ENCODE peak calls at places on chromosome 21, in eight cellular contexts. H, J, M, K, O, U, G and C are unnamed samples.
A peak's percentile ranks its signal among the peaks of the same experiment; 100 is the strongest.

GRCh38 chr21:45574691-45575090 is 32.5 kb upstream of the SLC19A1 start:
- DNase-seq in H (no peak), J (no peak), M (peak; percentile 83), K (no peak), O (no peak), U (peak; percentile 84), G (no peak), C (peak; percentile 37)

GRCh38 chr21:38440746-38441145 is 57.5 kb downstream of the ERG start:
- DNase-seq in H (no peak), J (peak; percentile 2), M (no peak), K (no peak), O (no peak), U (no peak), G (no peak), C (no peak)

GRCh38 chr21:42566524-42567180 is 53.0 kb downstream of the SLC37A1 start:
- DNase-seq in H (no peak), J (no peak), M (peak; percentile 82), K (no peak), O (no peak), U (peak; percentile 74), G (no peak), C (peak; percentile 12)

GRCh38 chr21:42766756-42767560 is 112.4 kb downstream of the WDR4 start:
- DNase-seq in H (no peak), J (no peak), M (no peak), K (no peak), O (no peak), U (no peak), G (no peak), C (peak; percentile 46)

GRCh38 chr21:41610042-41610839 is 102.3 kb upstream of the TMPRSS2 start:
- DNase-seq in H (peak; percentile 10), J (peak; percentile 82), M (no peak), K (no peak), O (no peak), U (peak; percentile 83), G (no peak), C (peak; percentile 71)

GRCh38 chr21:31557421-31557955 is 102.0 kb upstream of the SOD1 start:
- DNase-seq in H (peak; percentile 27), J (no peak), M (no peak), K (peak; percentile 11), O (no peak), U (no peak), G (no peak), C (no peak)

GRCh38 chr21:46424062-46424591 is 34.6 kb upstream of the DIP2A start:
- DNase-seq in H (no peak), J (no peak), M (no peak), K (no peak), O (no peak), U (no peak), G (no peak), C (no peak)

GRCh38 chr21:34580181-34580700 is 34.7 kb downstream of the RCAN1 start:
- DNase-seq in H (no peak), J (no peak), M (no peak), K (no peak), O (peak; percentile 27), U (no peak), G (no peak), C (no peak)

GRCh38 chr21:21907271-21907670 is 909.1 kb downstream of the NCAM2 start:
- DNase-seq in H (no peak), J (peak; percentile 51), M (no peak), K (no peak), O (no peak), U (no peak), G (no peak), C (no peak)

GRCh38 chr21:32350211-32350980 is 42.4 kb downstream of the URB1 start:
- DNase-seq in H (no peak), J (no peak), M (no peak), K (no peak), O (no peak), U (peak; percentile 82), G (no peak), C (no peak)

GRCh38 chr21:28268685-28269084 is 724.0 kb downstream of the LTN1 start:
- DNase-seq in H (no peak), J (no peak), M (no peak), K (no peak), O (no peak), U (no peak), G (no peak), C (no peak)

GRCh38 chr21:16084776-16085364 is 355.1 kb downstream of the USP25 start:
- DNase-seq in H (no peak), J (peak; percentile 79), M (no peak), K (no peak), O (no peak), U (peak; percentile 89), G (no peak), C (no peak)

GRCh38 chr21:43866233-43866632 is 1.2 kb downstream of the AGPAT3 start:
- DNase-seq in H (peak; percentile 63), J (no peak), M (no peak), K (peak; percentile 24), O (no peak), U (no peak), G (peak; percentile 55), C (no peak)

GRCh38 chr21:36735724-36736310 is 36.9 kb downstream of the SIM2 start:
- DNase-seq in H (no peak), J (no peak), M (peak; percentile 73), K (no peak), O (no peak), U (peak; percentile 75), G (no peak), C (peak; percentile 37)

GRCh38 chr21:34844033-34844923 is 175.5 kb downstream of the CLIC6 start:
- DNase-seq in H (no peak), J (no peak), M (no peak), K (no peak), O (no peak), U (peak; percentile 95), G (no peak), C (peak; percentile 66)

GRCh38 chr21:35529141-35529863 is 480.2 kb upstream of the RUNX1 start:
- DNase-seq in H (no peak), J (no peak), M (no peak), K (no peak), O (no peak), U (no peak), G (no peak), C (no peak)

GRCh38 chr21:44353200-44353970 is at the start of gene TRPM2:
- DNase-seq in H (peak; percentile 22), J (no peak), M (no peak), K (peak; percentile 40), O (peak; percentile 56), U (no peak), G (no peak), C (peak; percentile 80)

GRCh38 chr21:15592271-15592860 is 137.4 kb upstream of the USP25 start:
- DNase-seq in H (no peak), J (peak; percentile 46), M (no peak), K (no peak), O (no peak), U (no peak), G (peak; percentile 21), C (no peak)

GRCh38 chr21:42746593-42747266 is 93.3 kb downstream of the PDE9A start:
- DNase-seq in H (peak; percentile 29), J (no peak), M (no peak), K (peak; percentile 58), O (no peak), U (no peak), G (no peak), C (peak; percentile 60)

GRCh38 chr21:45532826-45533730 is 9.2 kb downstream of the SLC19A1 start:
- DNase-seq in H (no peak), J (no peak), M (peak; percentile 85), K (no peak), O (no peak), U (peak; percentile 79), G (no peak), C (peak; percentile 33)

GRCh38 chr21:46048926-46049889 is 48.7 kb upstream of the COL6A2 start:
- DNase-seq in H (no peak), J (no peak), M (no peak), K (no peak), O (no peak), U (peak; percentile 97), G (no peak), C (peak; percentile 32)

GRCh38 chr21:20023199-20023598 is 975.0 kb upstream of the NCAM2 start:
- DNase-seq in H (no peak), J (no peak), M (no peak), K (no peak), O (no peak), U (no peak), G (no peak), C (no peak)

GRCh38 chr21:42609806-42610205 is 43.6 kb upstream of the PDE9A start:
- DNase-seq in H (peak; percentile 55), J (peak; percentile 38), M (peak; percentile 73), K (no peak), O (no peak), U (peak; percentile 49), G (no peak), C (no peak)

GRCh38 chr21:40118527-40118926 is 251.3 kb downstream of the PCP4 start:
- DNase-seq in H (no peak), J (no peak), M (no peak), K (no peak), O (no peak), U (no peak), G (no peak), C (no peak)

GRCh38 chr21:25385912-25386474 is 221.3 kb downstream of the MRPL39 start:
- DNase-seq in H (no peak), J (peak; percentile 62), M (no peak), K (no peak), O (no peak), U (no peak), G (peak; percentile 8), C (no peak)

GRCh38 chr21:28018741-28019669 is 973.7 kb downstream of the LTN1 start:
- DNase-seq in H (no peak), J (peak; percentile 63), M (no peak), K (no peak), O (peak; percentile 22), U (no peak), G (no peak), C (no peak)

GRCh38 chr21:26072891-26073615 is 97.5 kb downstream of the APP start:
- DNase-seq in H (no peak), J (no peak), M (no peak), K (no peak), O (no peak), U (no peak), G (no peak), C (no peak)

GRCh38 chr21:41769933-41770332 is 3.1 kb upstream of the RIPK4 start:
- DNase-seq in H (no peak), J (no peak), M (no peak), K (no peak), O (no peak), U (peak; percentile 74), G (no peak), C (no peak)

GRCh38 chr21:35624896-35625295 is 435.4 kb downstream of the SETD4 start:
- DNase-seq in H (no peak), J (no peak), M (no peak), K (no peak), O (no peak), U (no peak), G (no peak), C (no peak)

GRCh38 chr21:17610862-17611261 is 1.8 kb downstream of the BTG3 start:
- DNase-seq in H (no peak), J (no peak), M (no peak), K (no peak), O (no peak), U (no peak), G (peak; percentile 21), C (no peak)

GRCh38 chr21:16460936-16461335 is 731.2 kb downstream of the USP25 start:
- DNase-seq in H (no peak), J (peak; percentile 15), M (no peak), K (no peak), O (no peak), U (no peak), G (no peak), C (no peak)

GRCh38 chr21:44572959-44573583 is 458 bp upstream of the KRTAP10-4 start:
- DNase-seq in H (no peak), J (no peak), M (no peak), K (no peak), O (no peak), U (peak; percentile 52), G (no peak), C (no peak)

GRCh38 chr21:33993286-33994231 is 78.0 kb upstream of the ATP5PO start:
- DNase-seq in H (no peak), J (no peak), M (no peak), K (no peak), O (no peak), U (no peak), G (no peak), C (peak; percentile 51)

GRCh38 chr21:9839011-9839661 is 682.2 kb upstream of the TPTE start:
- DNase-seq in H (no peak), J (peak; percentile 1), M (no peak), K (no peak), O (no peak), U (peak; percentile 85), G (no peak), C (no peak)